ENCODE peak calls at places on chromosomes 7 and 10, in four cellular contexts. X, U, A and M are unnamed samples.

GRCh38 chr10:3165196-3165595 is 7.4 kb downstream of the PITRM1 start:
- DNase-seq in X (no peak), U (no peak), A (no peak), M (no peak)

GRCh38 chr10:28839600-28840007 is 162.3 kb downstream of the BAMBI start:
- DNase-seq in U (no peak), X (no peak), A (peak; percentile 77), M (no peak)

GRCh38 chr7:98205162-98205845 is 5.9 kb upstream of the BHLHA15 start:
- DNase-seq in A (no peak), U (no peak), X (no peak), M (no peak)

GRCh38 chr7:123845823-123846216 is 851 bp downstream of the HYAL4 start:
- DNase-seq in U (no peak), A (no peak), X (no peak), M (no peak)

GRCh38 chr7:55185941-55186609 is 167.3 kb downstream of the EGFR start:
- DNase-seq in A (no peak), U (no peak), X (no peak), M (peak; percentile 98)

GRCh38 chr7:47816647-47817046 is 131.6 kb downstream of the PKD1L1 start:
- DNase-seq in A (no peak), U (no peak), X (no peak), M (peak; percentile 55)

GRCh38 chr10:20017961-20018360 is 201.7 kb downstream of the PLXDC2 start:
- DNase-seq in A (no peak), X (no peak), U (no peak), M (peak; percentile 36)

GRCh38 chr10:4683137-4683536 is 142.9 kb upstream of the AKR1E2 start:
- DNase-seq in U (no peak), X (no peak), A (no peak), M (no peak)

GRCh38 chr10:99360935-99361334 is 31.8 kb downstream of the CNNM1 start:
- DNase-seq in U (no peak), A (no peak), X (no peak), M (no peak)

GRCh38 chr7:136033413-136034031 is 56.4 kb upstream of the MTPN start:
- DNase-seq in X (no peak), A (peak; percentile 68), U (no peak), M (no peak)

GRCh38 chr10:113091921-113092320 is 141.9 kb downstream of the TCF7L2 start:
- DNase-seq in X (no peak), A (no peak), U (no peak), M (no peak)

GRCh38 chr10:126407831-126408230 is 19.6 kb upstream of the ADAM12 start:
- DNase-seq in A (no peak), U (no peak), X (no peak), M (peak; percentile 39)

GRCh38 chr7:139548302-139549028 is 25.0 kb downstream of the CLEC2L start:
- DNase-seq in X (no peak), A (no peak), U (no peak), M (no peak)

GRCh38 chr10:127735723-127736221 is 1.2 kb upstream of the FOXI2 start:
- DNase-seq in A (no peak), X (no peak), U (no peak), M (no peak)

GRCh38 chr7:94250984-94251383 is 143.7 kb upstream of the COL1A2 start:
- DNase-seq in U (no peak), X (no peak), A (no peak), M (peak; percentile 7)

GRCh38 chr10:118394557-118395194 is 52.6 kb upstream of the FAM204A start:
- DNase-seq in A (no peak), X (no peak), U (no peak), M (no peak)

GRCh38 chr7:121366852-121367431 is 29.2 kb downstream of the FAM3C start:
- DNase-seq in X (no peak), A (peak; percentile 24), U (no peak), M (peak; percentile 47)

GRCh38 chr10:121732676-121733445 is 134.6 kb upstream of the FGFR2 start:
- DNase-seq in A (no peak), U (no peak), X (no peak), M (no peak)

GRCh38 chr7:66790219-66790618 is 49.7 kb downstream of the RABGEF1 start:
- DNase-seq in U (peak; percentile 2), A (no peak), X (no peak), M (no peak)

GRCh38 chr10:88490216-88490980 is 92.7 kb downstream of the RNLS start:
- DNase-seq in U (no peak), A (no peak), X (no peak), M (no peak)

GRCh38 chr10:71398991-71399375 is 2.3 kb downstream of the CDH23 start:
- DNase-seq in A (no peak), U (no peak), X (no peak), M (peak; percentile 12)

GRCh38 chr7:44538798-44539668 is 2.1 kb downstream of the NPC1L1 start:
- DNase-seq in X (no peak), A (no peak), U (no peak), M (no peak)

GRCh38 chr10:71964669-71965515 is 697 bp downstream of the CHST3 start:
- DNase-seq in U (no peak), A (peak; percentile 77), X (no peak), M (peak; percentile 69)

GRCh38 chr7:259191-259505 is 30.8 kb upstream of the FOXL3 start:
- DNase-seq in A (no peak), X (no peak), U (no peak), M (no peak)

GRCh38 chr7:50531928-50532327 is 33.3 kb downstream of the DDC start:
- DNase-seq in A (no peak), U (no peak), X (no peak), M (peak; percentile 51)

GRCh38 chr10:86688398-86688921 is 20.1 kb downstream of the LDB3 start:
- DNase-seq in A (peak; percentile 57), X (no peak), U (peak; percentile 31), M (peak; percentile 58)

GRCh38 chr10:110407301-110408170 is 90.2 kb upstream of the DUSP5 start:
- DNase-seq in A (no peak), X (no peak), U (no peak), M (peak; percentile 52)

GRCh38 chr7:17625038-17625437 is 315.3 kb downstream of the SNX13 start:
- DNase-seq in A (no peak), U (no peak), X (no peak), M (peak; percentile 86)

GRCh38 chr7:147605326-147605725 is 985.2 kb upstream of the C7orf33 start:
- DNase-seq in A (no peak), X (no peak), U (no peak), M (no peak)

GRCh38 chr10:104577171-104577570 is 63.9 kb upstream of the SORCS3 start:
- DNase-seq in U (no peak), X (no peak), A (no peak), M (no peak)

GRCh38 chr7:129940329-129940728 is 12.4 kb downstream of the UBE2H start:
- DNase-seq in A (no peak), X (no peak), U (no peak), M (no peak)
- H3K36me3 ChIP-seq in A (no peaks in the 10 kb centered on the region), X (peaks cover 2% of the 10 kb centered on the region), U (no peaks in the 10 kb centered on the region), M (peaks cover 6% of the 10 kb centered on the region)

DNA sequence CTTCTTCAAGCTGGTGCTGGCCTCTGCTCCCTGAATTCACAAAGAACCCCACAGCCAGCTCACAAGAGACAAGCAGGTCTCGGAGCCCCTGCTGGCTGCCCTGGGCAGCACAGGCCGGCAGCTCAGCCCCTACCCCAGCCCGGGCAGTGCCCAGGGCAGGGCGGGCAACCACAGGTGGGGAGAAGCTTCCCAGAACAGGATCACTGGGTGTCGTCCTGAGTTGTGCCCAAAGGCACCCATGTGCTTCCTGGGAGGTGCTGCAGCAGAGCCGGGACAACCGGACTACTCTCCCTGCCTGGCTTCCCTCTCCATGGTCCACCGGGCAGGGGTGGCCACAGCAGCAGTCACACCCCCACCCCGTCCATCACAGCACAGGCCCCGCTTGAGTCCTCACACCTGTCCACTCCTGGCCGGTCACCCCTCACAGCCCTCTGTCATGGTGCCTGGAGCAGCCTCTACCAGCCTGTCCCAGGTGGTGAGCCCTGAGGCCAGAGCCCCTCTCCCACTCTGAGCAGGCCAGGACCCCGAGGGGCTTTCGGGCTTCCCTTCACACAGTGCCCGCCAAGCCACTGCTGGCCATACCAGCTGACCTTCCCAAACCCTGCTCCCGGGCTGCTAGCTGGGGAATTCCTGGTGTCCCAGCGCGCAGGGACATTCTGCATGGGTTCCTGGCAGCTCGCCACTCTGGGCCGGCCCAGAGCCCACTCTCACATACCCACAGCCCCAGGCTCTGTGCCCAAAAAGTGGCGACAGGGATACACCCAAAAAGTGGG is 3.1 kb downstream of the RASGEF1A start:
- DNase-seq in A (no peak), X (no peak), U (no peak), M (no peak)
- TF ChIP-seq CTCF in A (no peak), X (peak; percentile 13), U (no peak), M (peak; percentile 2)

GRCh38 chr7:82021713-82022112 is 251.9 kb upstream of the HGF start:
- DNase-seq in X (no peak), U (no peak), A (no peak), M (no peak)
- H3K36me3 ChIP-seq in X (no peaks in the 10 kb centered on the region), U (no peaks in the 10 kb centered on the region), A (no peaks in the 10 kb centered on the region), M (no peaks in the 10 kb centered on the region)

GRCh38 chr10:36725581-36726520 is 399.5 kb upstream of the ANKRD30A start:
- DNase-seq in U (no peak), X (no peak), A (no peak), M (peak; percentile 91)
- TF ChIP-seq CTCF in U (no peak), X (peak; percentile 3), A (no peak), M (peak; percentile 56)

GRCh38 chr10:124657806-124658205 is 86.4 kb downstream of the FAM53B start:
- DNase-seq in A (no peak), X (no peak), U (no peak), M (no peak)
- H3K36me3 ChIP-seq in A (no peaks in the 10 kb centered on the region), X (no peaks in the 10 kb centered on the region), U (no peaks in the 10 kb centered on the region), M (peaks cover 4% of the 10 kb centered on the region)